ENCODE peak calls at places on chromosomes 16 and 17, in ten cellular contexts. S, B, C, L, T, N, M, J, G and W are unnamed samples.
A peak's percentile ranks its signal among the peaks of the same experiment; 100 is the strongest.

GRCh38 chr17:27563532-27563931 is 67.5 kb upstream of the LGALS9 start:
- DNase-seq in S (no peak), B (no peak), C (no peak), L (no peak), T (no peak), N (no peak), M (no peak), J (no peak), G (peak; percentile 12), W (no peak)

GRCh38 chr16:25494292-25494691 is 197.5 kb upstream of the HS3ST4 start:
- DNase-seq in S (no peak), B (no peak), C (no peak), L (no peak), T (no peak), N (no peak), M (no peak), J (no peak), G (no peak), W (no peak)

GRCh38 chr17:58535431-58535830 is 21.0 kb upstream of the MTMR4 start:
- DNase-seq in S (no peak), B (no peak), C (no peak), L (no peak), T (no peak), N (no peak), M (peak; percentile 36), J (no peak), G (no peak), W (no peak)

GRCh38 chr17:73800893-73801292 is 156.6 kb upstream of the SDK2 start:
- DNase-seq in S (no peak), B (no peak), C (no peak), L (no peak), T (no peak), N (no peak), M (no peak), J (no peak), G (no peak), W (no peak)

GRCh38 chr17:338442-339192 is 14.0 kb downstream of the RPH3AL start:
- DNase-seq in S (no peak), B (no peak), C (no peak), L (no peak), T (no peak), N (no peak), M (no peak), J (peak; percentile 70), G (peak; percentile 71), W (no peak)

GRCh38 chr16:67174706-67175231 is 4.4 kb downstream of the NOL3 start:
- DNase-seq in S (no peak), B (no peak), C (no peak), L (no peak), T (no peak), N (no peak), M (no peak), J (no peak), G (peak; percentile 82), W (no peak)

GRCh38 chr16:80931985-80932720 is 74.5 kb downstream of the CMC2 start:
- DNase-seq in S (no peak), B (no peak), C (peak; percentile 44), L (peak; percentile 9), T (peak; percentile 54), N (peak; percentile 74), M (no peak), J (peak; percentile 63), G (peak; percentile 89), W (no peak)

GRCh38 chr16:52376677-52377300 is 170.2 kb downstream of the TOX3 start:
- DNase-seq in S (no peak), B (no peak), C (no peak), L (no peak), T (no peak), N (no peak), M (no peak), J (no peak), G (no peak), W (no peak)

GRCh38 chr17:66507982-66508760 is 205.8 kb downstream of the PRKCA start:
- DNase-seq in S (no peak), B (no peak), C (no peak), L (no peak), T (peak; percentile 43), N (no peak), M (no peak), J (no peak), G (no peak), W (no peak)

GRCh38 chr17:74779948-74780400 is 3.8 kb upstream of the NAT9 start:
- DNase-seq in S (no peak), B (peak; percentile 99), C (no peak), L (peak; percentile 94), T (no peak), N (no peak), M (no peak), J (no peak), G (no peak), W (no peak)

DNA sequence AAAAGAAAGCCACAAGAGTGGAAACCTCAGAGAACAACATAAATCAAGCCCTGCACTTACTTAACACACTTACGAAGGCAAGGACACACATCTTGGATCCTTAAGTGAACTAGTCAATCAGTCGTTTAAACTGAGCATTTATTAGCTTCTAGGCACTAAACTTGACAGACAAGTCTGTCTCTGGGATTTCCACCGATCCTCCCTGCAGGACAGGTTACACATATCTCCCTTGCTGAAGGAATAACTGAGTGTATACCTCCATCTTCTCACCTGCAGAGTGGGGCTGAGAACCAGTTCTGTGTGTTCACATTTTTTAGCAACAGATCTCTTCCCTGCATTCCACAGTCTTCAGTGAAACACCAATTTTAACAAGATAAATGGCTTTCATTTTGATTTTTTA is 8.9 kb downstream of the GP2 start:
- DNase-seq in S (no peak), B (no peak), C (no peak), L (no peak), T (no peak), N (peak; percentile 38), M (no peak), J (no peak), G (no peak), W (no peak)
- TF ChIP-seq CTCF in S (no peak), B (no peak), C (no peak), L (no peak), T (no peak), N (no peak), M (no peak), J (no peak), G (no peak), W (no peak)

DNA sequence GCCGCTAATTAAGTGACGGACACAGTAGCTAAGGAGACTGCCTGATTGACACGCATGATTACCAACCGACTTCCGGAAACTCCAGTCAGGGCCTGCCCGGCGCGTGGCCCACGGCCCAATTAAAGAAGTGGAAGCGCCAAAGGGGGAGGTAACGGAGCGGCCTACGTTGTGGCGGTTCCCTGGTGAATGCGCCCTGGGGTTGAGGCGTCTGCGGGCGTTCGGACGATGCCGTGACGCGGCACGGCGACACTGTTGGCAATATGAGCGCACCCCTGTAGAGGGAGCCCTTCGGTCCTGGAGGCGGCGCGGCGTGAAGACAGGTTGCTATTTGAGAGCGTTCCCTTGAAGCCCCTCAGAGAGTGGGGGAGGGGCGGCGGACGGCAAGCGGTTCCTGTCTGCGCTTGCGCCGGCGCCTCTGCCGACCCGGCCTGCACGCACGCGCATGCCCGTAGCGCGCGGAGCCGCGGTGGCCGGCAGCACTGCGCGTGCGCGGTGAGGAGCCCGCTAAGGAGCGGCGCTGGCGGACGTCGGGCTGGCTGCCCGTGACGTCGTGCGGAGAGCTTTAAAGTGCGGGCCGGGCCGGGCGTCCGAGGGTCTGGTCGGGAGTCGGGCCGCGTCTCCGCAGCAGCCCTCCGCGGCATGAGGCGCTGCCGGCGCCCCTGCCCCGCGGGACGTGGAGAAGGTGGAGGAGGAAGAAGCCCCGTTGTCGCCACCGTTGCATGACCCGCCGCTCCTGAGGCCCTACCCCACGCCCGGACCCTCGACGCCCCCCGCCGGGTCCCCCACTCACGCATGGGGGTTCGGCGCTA is at the start of gene ALKBH5:
- DNase-seq in S (peak; percentile 99), B (peak; percentile 80), C (peak; percentile 96), L (peak; percentile 100), T (peak; percentile 100), N (peak; percentile 98), M (peak; percentile 99), J (peak; percentile 96), G (peak; percentile 99), W (peak; percentile 99)
- TF ChIP-seq CTCF in S (peak; percentile 35), B (no peak), C (peak; percentile 57), L (peak; percentile 40), T (peak; percentile 11), N (peak; percentile 48), M (no peak), J (peak; percentile 20), G (peak; percentile 9), W (peak; percentile 32)

DNA sequence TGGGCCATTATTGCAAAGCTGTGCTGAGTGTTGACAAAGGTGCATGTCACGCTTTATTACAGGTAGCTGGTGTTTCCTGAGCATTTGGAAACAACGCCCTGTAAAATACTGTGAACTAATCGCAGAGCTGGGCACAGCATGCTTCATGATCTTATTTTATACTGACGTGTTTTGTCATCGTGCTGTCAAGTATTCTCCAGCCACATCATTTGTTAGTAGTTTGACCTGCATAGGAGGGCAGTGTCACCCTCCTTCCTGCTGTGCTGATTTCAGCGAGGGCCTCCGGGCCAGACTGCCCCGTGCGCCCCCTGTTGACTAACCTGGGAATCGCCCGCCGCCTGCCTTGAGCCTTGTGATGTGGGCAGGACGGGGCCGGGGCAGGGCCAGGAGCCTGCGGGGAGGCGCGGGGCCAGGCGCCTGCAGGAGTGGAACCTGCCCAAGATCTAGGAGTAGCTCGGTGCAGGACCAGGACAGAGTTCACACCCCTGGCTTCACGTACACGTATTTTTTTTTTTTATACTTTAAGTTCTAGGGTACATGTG is 820.7 kb downstream of the KCNJ18 start:
- DNase-seq in S (no peak), B (no peak), C (no peak), L (no peak), T (no peak), N (no peak), M (no peak), J (no peak), G (no peak), W (no peak)
- TF ChIP-seq CTCF in S (no peak), B (no peak), C (no peak), L (no peak), T (no peak), N (no peak), M (no peak), J (peak; percentile 13), G (no peak), W (no peak)

DNA sequence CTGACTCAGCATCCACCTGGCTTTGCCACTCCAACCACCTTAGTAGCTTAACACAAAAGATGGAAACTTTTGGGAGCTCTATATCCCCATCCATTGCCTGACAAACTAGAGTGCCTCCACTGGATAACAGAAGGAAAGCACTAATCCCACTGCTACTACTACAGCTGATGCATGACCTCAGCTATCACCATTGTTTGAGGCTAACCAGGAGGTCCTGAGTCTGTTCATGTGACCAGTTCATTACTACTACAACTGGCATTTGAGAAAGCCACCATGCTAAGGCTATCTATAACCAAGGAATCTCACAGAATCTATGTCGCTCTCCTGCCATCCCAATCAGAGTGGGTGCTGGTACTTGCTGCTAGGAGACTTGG is 604.3 kb upstream of the CA10 start:
- DNase-seq in S (no peak), B (no peak), C (no peak), L (no peak), T (no peak), N (no peak), M (no peak), J (no peak), G (no peak), W (no peak)
- TF ChIP-seq CTCF in S (no peak), B (no peak), C (no peak), L (no peak), T (no peak), N (no peak), M (no peak), J (no peak), G (no peak), W (no peak)

DNA sequence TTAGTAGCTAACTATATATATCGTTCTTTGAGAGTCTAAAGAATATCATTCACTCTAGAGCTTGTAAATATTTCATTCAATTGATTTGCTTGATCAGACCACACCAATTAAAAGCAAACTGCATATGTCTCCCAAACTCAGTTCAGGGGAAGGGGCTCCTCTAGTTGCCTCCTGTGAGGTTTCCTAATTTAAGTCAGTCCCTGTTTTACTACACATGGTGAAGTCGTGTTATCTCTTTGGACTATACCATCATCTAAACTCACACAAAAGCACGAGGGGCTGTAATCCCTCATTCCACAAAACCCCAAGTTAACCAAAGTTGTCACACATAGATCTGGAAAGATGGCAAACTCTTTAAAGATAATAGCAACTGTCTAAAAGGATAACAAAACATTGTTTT is 11.6 kb downstream of the NACA2 start:
- DNase-seq in S (no peak), B (no peak), C (no peak), L (no peak), T (no peak), N (no peak), M (no peak), J (no peak), G (no peak), W (no peak)
- TF ChIP-seq CTCF in S (no peak), B (no peak), C (no peak), L (no peak), T (no peak), N (no peak), M (no peak), J (no peak), G (no peak), W (no peak)